ENCODE peak calls at places on chromosomes 13 and 19, in six cellular contexts. Y is transverse colon, F is breast epithelium, E is body of pancreas, J is IMR-90, X is suprapubic skin. M is an unnamed sample.

GRCh38 chr13:66794340-66795031 is 435.6 kb downstream of the PCDH9 start:
- DNase-seq in J (no peak), E (no peak), Y (no peak), X (no peak), F (no peak), M (no peak)

GRCh38 chr19:38003427-38004099 is 96.6 kb downstream of the SIPA1L3 start:
- DNase-seq in J (peak), X (peak), E (peak), F (peak), Y (peak), M (peak)

GRCh38 chr19:29546583-29547190 is 20.9 kb downstream of the VSTM2B start:
- DNase-seq in Y (no peak), E (no peak), X (peak), J (no peak), F (peak), M (no peak)

GRCh38 chr13:95193509-95194230 is 107.6 kb downstream of the ABCC4 start:
- DNase-seq in E (no peak), X (no peak), J (no peak), Y (no peak), F (no peak), M (no peak)

GRCh38 chr13:26300140-26300539 is 46.2 kb downstream of the CDK8 start:
- DNase-seq in Y (no peak), F (no peak), X (no peak), J (peak), E (no peak), M (no peak)

GRCh38 chr19:33392341-33393285 is 19.1 kb downstream of the CEBPG start:
- DNase-seq in E (peak), J (no peak), F (peak), Y (peak), X (no peak), M (no peak)

GRCh38 chr13:79456051-79456450 is 24.9 kb upstream of the NDFIP2 start:
- DNase-seq in F (no peak), X (no peak), E (no peak), Y (no peak), J (no peak), M (no peak)

GRCh38 chr19:41324921-41325639 is 15.1 kb downstream of the CCDC97 start:
- DNase-seq in E (peak), F (no peak), X (no peak), Y (peak), J (peak), M (peak)

GRCh38 chr13:22110368-22110767 is 439.5 kb downstream of the FGF9 start:
- DNase-seq in X (no peak), Y (no peak), J (no peak), F (no peak), E (peak), M (no peak)

GRCh38 chr13:35630551-35631275 is 154.2 kb upstream of the MAB21L1 start:
- DNase-seq in F (no peak), Y (no peak), X (no peak), J (peak), E (no peak), M (peak)

GRCh38 chr19:887072-887471 is 5.9 kb downstream of the MED16 start:
- DNase-seq in J (peak), Y (no peak), E (peak), F (no peak), X (no peak), M (no peak)

GRCh38 chr13:31538067-31539042 is 201.0 kb upstream of the RXFP2 start:
- DNase-seq in F (no peak), X (no peak), Y (peak), E (no peak), J (peak), M (peak)

GRCh38 chr19:58067240-58067912 is 8.3 kb downstream of the ZNF135 start:
- DNase-seq in Y (no peak), J (no peak), E (no peak), F (no peak), X (no peak), M (no peak)

GRCh38 chr19:33399081-33399744 is 25.7 kb downstream of the CEBPG start:
- DNase-seq in Y (no peak), J (no peak), X (no peak), F (peak), E (peak), M (no peak)

GRCh38 chr13:49756263-49756662 is 36.2 kb downstream of the KPNA3 start:
- DNase-seq in E (no peak), Y (no peak), F (no peak), J (no peak), X (no peak), M (no peak)

GRCh38 chr19:54035215-54036178 is 28.2 kb downstream of the VSTM1 start:
- DNase-seq in F (no peak), X (no peak), J (peak), E (no peak), Y (no peak), M (peak)

GRCh38 chr13:34145061-34145460 is 327.1 kb downstream of the RFC3 start:
- DNase-seq in J (no peak), X (no peak), F (no peak), E (no peak), Y (no peak), M (no peak)

GRCh38 chr13:47226516-47226915 is 329.7 kb upstream of the HTR2A start:
- DNase-seq in E (no peak), Y (no peak), X (no peak), J (peak), F (no peak), M (no peak)

GRCh38 chr19:52904052-52904451 is 6.6 kb upstream of the ZNF320 start:
- DNase-seq in F (no peak), Y (no peak), J (no peak), E (peak), X (no peak), M (no peak)

GRCh38 chr19:32222594-32222993 is 122.8 kb upstream of the ZNF507 start:
- DNase-seq in X (no peak), F (no peak), J (no peak), Y (no peak), E (no peak), M (no peak)

GRCh38 chr19:57675881-57676280 is 5.9 kb upstream of the ZNF551 start:
- DNase-seq in F (no peak), E (no peak), J (no peak), Y (no peak), X (no peak), M (no peak)

GRCh38 chr19:12723643-12724426 is at the start of gene TNPO2:
- DNase-seq in E (peak), Y (peak), X (no peak), J (peak), F (no peak), M (no peak)

GRCh38 chr19:12720851-12721655 is 2.7 kb downstream of the TNPO2 start:
- DNase-seq in Y (peak), F (no peak), J (no peak), X (no peak), E (peak), M (no peak)

GRCh38 chr19:12721656-12722565 is 1.8 kb downstream of the TNPO2 start:
- DNase-seq in X (peak), F (peak), Y (peak), E (peak), J (peak), M (no peak)

GRCh38 chr19:12723383-12723642 is 419 bp downstream of the TNPO2 start:
- DNase-seq in X (no peak), F (no peak), E (no peak), J (peak), Y (no peak), M (no peak)

GRCh38 chr19:12722566-12723382 is 958 bp downstream of the TNPO2 start:
- DNase-seq in E (peak), Y (peak), X (peak), J (peak), F (peak), M (peak)
- TF ChIP-seq POLR2A in E (peak), Y (peak), X (no peak), J (peak), F (no peak), M (peak)

DNA sequence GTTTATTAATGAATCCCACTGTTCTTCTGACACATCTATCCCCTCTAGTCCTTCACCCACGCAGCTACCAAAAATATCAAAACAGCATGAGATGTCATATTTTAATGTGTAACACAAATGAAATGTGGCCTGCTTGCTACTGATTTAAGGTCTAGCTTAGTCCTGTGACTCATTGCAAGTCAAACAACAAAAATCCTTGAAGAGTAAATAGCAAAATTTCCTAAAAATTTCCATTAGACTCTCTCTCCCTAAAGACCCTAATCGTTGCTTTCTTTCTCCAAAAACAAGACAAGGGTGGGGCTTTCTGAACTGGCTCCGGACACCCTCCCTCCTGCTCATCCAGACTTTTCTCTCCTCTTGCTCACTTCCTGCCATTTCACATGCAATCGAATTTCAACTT is 99.9 kb upstream of the IPO5 start:
- DNase-seq in Y (no peak), X (no peak), E (no peak), F (no peak), J (peak), M (no peak)
- TF ChIP-seq POLR2A in Y (no peak), X (no peak), E (no peak), F (no peak), J (no peak), M (no peak)

GRCh38 chr19:19597809-19598306 is 20.6 kb downstream of the PBX4 start:
- DNase-seq in E (no peak), X (no peak), F (no peak), J (no peak), Y (no peak), M (no peak)
- TF ChIP-seq POLR2A in E (no peak), X (no peak), F (no peak), J (no peak), Y (no peak), M (no peak)

GRCh38 chr19:49895566-49896297 is 955 bp downstream of the IL4I1 start:
- DNase-seq in J (no peak), E (no peak), X (no peak), F (no peak), Y (no peak), M (no peak)
- TF ChIP-seq POLR2A in J (no peak), E (no peak), X (no peak), F (no peak), Y (no peak), M (peak)

GRCh38 chr19:14005381-14006084 is 587 bp downstream of the RFX1 start:
- DNase-seq in F (peak), Y (peak), X (peak), J (peak), E (peak), M (no peak)
- TF ChIP-seq POLR2A in F (no peak), Y (peak), X (no peak), J (peak), E (peak), M (no peak)

DNA sequence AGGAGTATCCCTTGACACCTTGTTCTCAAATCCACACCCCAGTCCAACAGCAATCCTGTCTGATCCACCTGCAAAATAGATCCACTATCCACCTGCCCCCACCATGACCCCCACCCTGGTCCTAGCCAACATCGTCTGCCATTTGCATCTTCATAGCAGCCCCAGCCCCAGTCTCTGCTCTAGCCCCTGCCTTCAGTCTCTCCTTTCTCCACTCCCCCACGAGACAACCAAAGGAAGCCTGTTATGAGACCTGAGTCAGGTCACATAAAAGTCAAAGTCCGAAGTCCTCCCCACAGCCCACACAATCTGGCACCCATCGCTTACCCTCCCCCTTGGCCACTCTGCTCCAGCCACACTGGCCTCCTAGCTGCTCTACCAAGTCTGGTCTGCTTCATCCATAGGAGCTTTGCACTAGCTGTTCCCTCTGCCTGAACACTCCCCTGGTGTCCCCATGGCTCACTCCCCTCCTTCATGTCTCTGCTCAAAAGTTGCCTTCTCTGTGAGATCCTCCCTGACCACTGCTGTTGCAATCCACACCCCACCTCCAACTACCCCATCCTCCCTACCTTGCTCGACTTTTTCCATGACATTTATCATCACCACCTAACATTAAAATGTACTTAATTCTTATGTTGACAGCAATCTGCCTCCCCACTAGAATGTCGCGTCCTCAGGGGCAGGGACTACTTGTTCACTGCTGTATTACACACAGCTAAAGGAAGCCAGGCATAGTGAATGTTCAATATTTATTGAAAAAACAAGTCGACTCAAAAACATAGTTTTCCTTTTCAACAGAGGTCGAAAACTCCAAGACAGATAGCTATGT is 1.2 kb upstream of the PLEKHG2 start:
- DNase-seq in Y (peak), J (peak), X (peak), E (peak), F (no peak), M (no peak)
- TF ChIP-seq POLR2A in Y (peak), J (peak), X (peak), E (peak), F (peak), M (no peak)

GRCh38 chr19:44607049-44607448 is 6.3 kb upstream of the IGSF23 start:
- DNase-seq in F (no peak), J (peak), X (no peak), E (no peak), Y (no peak), M (no peak)
- TF ChIP-seq POLR2A in F (no peak), J (no peak), X (no peak), E (no peak), Y (no peak), M (no peak)

DNA sequence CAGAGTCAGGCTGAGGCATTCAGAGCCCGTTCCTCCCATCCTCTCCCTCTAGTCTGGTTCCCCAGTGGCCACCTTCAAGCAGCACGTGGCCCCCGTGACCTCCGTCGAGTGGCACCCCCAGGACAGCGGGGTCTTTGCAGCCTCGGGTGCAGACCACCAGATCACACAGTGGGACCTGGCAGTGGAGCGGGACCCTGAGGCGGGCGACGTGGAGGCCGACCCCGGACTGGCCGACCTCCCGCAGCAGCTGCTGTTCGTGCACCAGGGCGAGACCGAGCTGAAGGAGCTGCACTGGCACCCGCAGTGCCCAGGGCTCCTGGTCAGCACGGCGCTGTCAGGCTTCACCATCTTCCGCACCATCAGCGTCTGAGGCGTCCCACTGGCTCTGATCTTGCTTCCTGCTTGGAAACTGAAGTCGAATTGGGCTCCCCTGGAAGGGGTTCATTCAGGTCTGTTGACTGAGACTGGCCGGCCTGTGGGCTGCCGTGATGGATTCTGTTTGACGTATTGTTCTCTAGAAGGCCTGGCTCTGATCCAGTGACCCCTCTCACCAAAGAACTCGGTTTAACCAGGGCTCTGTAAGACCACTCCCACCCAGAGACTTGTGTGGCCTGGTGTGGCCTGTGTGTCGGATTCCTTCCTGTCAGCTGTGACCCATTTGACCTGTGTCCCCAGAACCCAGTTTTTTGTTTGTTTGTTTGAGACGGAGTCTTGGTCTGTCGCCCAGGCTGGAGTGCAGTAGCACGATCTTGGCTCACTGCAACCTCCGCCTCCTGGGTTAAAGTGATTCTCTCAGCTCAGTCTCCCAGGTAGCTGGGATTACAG is 2.5 kb upstream of the KCNJ14 start:
- DNase-seq in F (no peak), E (no peak), Y (no peak), J (no peak), X (no peak), M (no peak)
- TF ChIP-seq POLR2A in F (no peak), E (no peak), Y (no peak), J (no peak), X (no peak), M (no peak)

M was measured in H54.